ENCODE peak calls at places on chromosomes 12 and 14, in nine cellular contexts. Z, O, P, Q, R, E, S, A and J are unnamed samples.

GRCh38 chr12:31582155-31582554 is 8.8 kb downstream of the DENND5B start:
- DNase-seq in Q (no peak), Z (no peak), R (no peak), A (no peak), E (no peak), P (no peak), S (no peak), O (no peak), J (no peak)

GRCh38 chr12:53300187-53300586 is 692 bp downstream of the MYG1 start:
- DNase-seq in Z (no peak), R (no peak), P (no peak), A (no peak), S (no peak), Q (no peak), O (no peak), E (peak), J (peak)

GRCh38 chr14:95979339-95980042 is 59.7 kb upstream of the C14orf132 start:
- DNase-seq in S (no peak), A (no peak), Z (no peak), R (no peak), O (no peak), E (no peak), P (no peak), Q (no peak), J (no peak)

GRCh38 chr12:52358575-52359350 is 8.5 kb downstream of the KRT85 start:
- DNase-seq in S (no peak), Q (no peak), E (no peak), P (no peak), R (no peak), Z (no peak), O (no peak), A (no peak), J (no peak)

GRCh38 chr12:116303929-116304328 is 26.4 kb upstream of the MED13L start:
- DNase-seq in Q (peak), S (no peak), O (no peak), P (no peak), E (no peak), R (no peak), A (no peak), Z (no peak), J (no peak)

GRCh38 chr12:112198120-112198733 is 72.9 kb downstream of the TRAFD1 start:
- DNase-seq in A (peak), O (peak), R (peak), E (peak), Q (no peak), Z (peak), S (peak), P (peak), J (peak)

GRCh38 chr12:109170335-109170734 is 53.9 kb downstream of the ACACB start:
- DNase-seq in Q (no peak), P (no peak), R (no peak), E (peak), A (no peak), Z (no peak), S (no peak), O (no peak), J (no peak)

GRCh38 chr12:115199831-115200230 is 515.9 kb upstream of the TBX3 start:
- DNase-seq in R (no peak), S (no peak), Z (no peak), O (no peak), P (no peak), E (no peak), Q (no peak), A (no peak), J (no peak)

GRCh38 chr12:46963977-46964376 is 115.4 kb upstream of the PCED1B start:
- DNase-seq in A (no peak), R (no peak), S (peak), O (no peak), Z (no peak), P (no peak), Q (no peak), E (peak), J (no peak)

GRCh38 chr12:7934153-7934552 is 1.8 kb downstream of the SLC2A3 start:
- DNase-seq in A (no peak), E (peak), Q (no peak), Z (no peak), R (no peak), O (no peak), S (no peak), P (no peak), J (no peak)

GRCh38 chr14:90140956-90141316 is 79.1 kb downstream of the KCNK13 start:
- DNase-seq in O (no peak), A (no peak), P (peak), R (no peak), Q (no peak), Z (no peak), S (no peak), E (peak), J (peak)

GRCh38 chr14:52781629-52782028 is 9.8 kb downstream of the GNPNAT1 start:
- DNase-seq in P (no peak), S (no peak), A (no peak), E (peak), O (no peak), R (no peak), Z (no peak), Q (no peak), J (no peak)

GRCh38 chr14:100619382-100620305 is 32.4 kb upstream of the BEGAIN start:
- DNase-seq in E (no peak), Q (no peak), A (no peak), Z (no peak), R (peak), S (no peak), O (peak), P (no peak), J (no peak)

GRCh38 chr14:36069535-36069900 is 107.0 kb downstream of the PTCSC3 start:
- DNase-seq in R (no peak), E (peak), Z (peak), Q (no peak), S (peak), O (no peak), P (peak), A (no peak), J (peak)

GRCh38 chr12:130961921-130962326 is 8.2 kb downstream of the ADGRD1 start:
- DNase-seq in O (peak), Z (no peak), A (no peak), Q (no peak), R (peak), E (no peak), S (no peak), P (no peak), J (no peak)

GRCh38 chr14:75339059-75339458 is 60.4 kb downstream of the FOS start:
- DNase-seq in P (no peak), Z (no peak), E (no peak), R (no peak), A (no peak), S (no peak), Q (no peak), O (no peak), J (no peak)

GRCh38 chr14:73262427-73263183 is 25.3 kb downstream of the PAPLN start:
- DNase-seq in O (no peak), S (no peak), Z (no peak), Q (no peak), P (no peak), E (no peak), R (no peak), A (peak), J (no peak)

GRCh38 chr12:7018350-7019042 is at the start of gene LPCAT3:
- DNase-seq in A (peak), S (peak), P (peak), Z (peak), E (peak), R (peak), O (peak), Q (peak), J (peak)

GRCh38 chr12:81723361-81723760 is 35.8 kb downstream of the PPFIA2 start:
- DNase-seq in S (no peak), Q (no peak), Z (no peak), O (no peak), P (no peak), E (no peak), A (no peak), R (no peak), J (no peak)

GRCh38 chr14:54570047-54570446 is 3.1 kb downstream of the SAMD4A start:
- DNase-seq in R (no peak), Z (no peak), P (no peak), O (no peak), Q (no peak), E (no peak), S (no peak), A (no peak), J (no peak)

GRCh38 chr14:76423534-76423933 is 47.6 kb downstream of the ESRRB start:
- DNase-seq in Q (no peak), A (no peak), O (no peak), Z (peak), P (no peak), R (no peak), S (no peak), E (no peak), J (no peak)

GRCh38 chr12:15886372-15887042 is 4.3 kb downstream of the STRAP start:
- DNase-seq in S (no peak), Z (peak), E (peak), A (no peak), P (no peak), R (no peak), O (no peak), Q (no peak), J (no peak)

GRCh38 chr12:12610711-12611110 is 965 bp upstream of the CREBL2 start:
- DNase-seq in S (no peak), Z (no peak), P (no peak), E (no peak), A (no peak), Q (no peak), O (no peak), R (no peak), J (no peak)

GRCh38 chr14:81436296-81437138 is 36.4 kb upstream of the STON2 start:
- DNase-seq in P (peak), E (peak), S (peak), A (peak), O (peak), Z (peak), R (peak), Q (peak), J (no peak)

GRCh38 chr14:105377555-105378182 is 20.7 kb upstream of the TEX22 start:
- DNase-seq in R (peak), A (no peak), P (no peak), S (no peak), Z (no peak), E (no peak), O (no peak), Q (no peak), J (no peak)

GRCh38 chr12:123905319-123905925 is 67.2 kb downstream of the CCDC92 start:
- DNase-seq in Q (peak), E (peak), Z (peak), O (peak), A (peak), R (no peak), S (peak), P (peak), J (peak)

GRCh38 chr14:23650506-23650905 is 14.3 kb downstream of the DHRS2 start:
- DNase-seq in S (no peak), Z (no peak), A (no peak), O (no peak), E (no peak), P (no peak), R (no peak), Q (no peak), J (no peak)

GRCh38 chr12:39581592-39581991 is 38.0 kb downstream of the ABCD2 start:
- DNase-seq in O (no peak), R (no peak), P (no peak), A (no peak), S (no peak), E (peak), Z (no peak), Q (no peak), J (no peak)

GRCh38 chr12:28378749-28379148 is 188.5 kb downstream of the CCDC91 start:
- DNase-seq in S (no peak), Z (no peak), E (no peak), R (no peak), P (no peak), Q (no peak), A (no peak), O (no peak), J (no peak)

DNA sequence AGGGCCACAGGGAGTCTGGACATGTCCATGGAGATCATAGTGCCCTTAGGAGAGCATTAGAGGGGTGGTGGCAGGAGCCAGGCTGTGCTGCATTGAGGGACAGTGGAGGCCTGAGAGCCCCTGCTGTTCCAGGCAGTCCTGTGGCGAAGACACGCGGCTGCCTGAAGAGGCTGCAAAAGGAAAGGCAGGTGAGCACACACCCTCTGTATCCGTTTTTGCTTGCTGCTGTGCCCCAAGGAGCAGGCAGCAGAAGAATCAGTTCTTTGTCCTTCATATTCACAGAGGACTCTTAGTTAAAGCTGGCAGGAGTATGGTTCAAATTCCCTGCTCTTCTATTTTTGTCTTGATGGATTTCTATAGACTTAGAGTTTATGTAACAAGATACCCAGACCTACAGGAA is 4.5 kb downstream of the SLC35E3 start:
- DNase-seq in Z (no peak), P (no peak), S (no peak), E (no peak), O (no peak), R (no peak), Q (no peak), A (no peak), J (no peak)
- TF ChIP-seq POLR2A in Z (no peak), P (no peak), S (no peak), E (no peak), O (no peak), R (no peak), Q (no peak), A (no peak), J (no peak)

DNA sequence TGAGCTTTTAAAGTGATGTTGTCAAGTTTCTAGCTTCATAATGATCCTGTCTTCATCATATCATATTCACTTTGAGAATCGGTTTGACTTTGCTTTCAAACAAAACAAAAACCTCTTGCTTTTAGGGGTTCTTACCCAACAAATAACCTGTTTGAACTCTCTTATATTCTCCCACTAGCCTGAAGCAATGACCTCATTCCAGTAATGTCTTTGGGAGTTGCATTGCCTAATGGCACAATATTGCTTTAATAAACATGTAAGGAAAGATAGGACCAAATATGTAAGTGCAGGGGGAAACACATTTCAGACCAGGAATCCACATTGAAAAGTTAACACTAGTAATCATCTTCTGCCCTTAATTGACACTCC is 27.6 kb downstream of the WBP11 start:
- DNase-seq in S (no peak), E (no peak), P (no peak), O (no peak), Q (no peak), A (no peak), Z (no peak), R (no peak), J (no peak)
- TF ChIP-seq POLR2A in S (no peak), E (no peak), P (no peak), O (no peak), Q (no peak), A (no peak), Z (no peak), R (no peak), J (no peak)

GRCh38 chr12:75389061-75389460 is 1.8 kb upstream of the GLIPR1L2 start:
- DNase-seq in P (no peak), Z (no peak), A (no peak), S (no peak), R (no peak), E (peak), Q (no peak), O (no peak), J (peak)

GRCh38 chr12:75390156-75390898 is 562 bp upstream of the GLIPR1L2 start:
- DNase-seq in E (no peak), O (no peak), Z (no peak), R (no peak), S (no peak), A (no peak), P (no peak), Q (no peak), J (no peak)

GRCh38 chr12:75389706-75390105 is 1.2 kb upstream of the GLIPR1L2 start:
- DNase-seq in Q (no peak), S (no peak), A (no peak), O (no peak), P (no peak), R (no peak), E (peak), Z (no peak), J (no peak)

DNA sequence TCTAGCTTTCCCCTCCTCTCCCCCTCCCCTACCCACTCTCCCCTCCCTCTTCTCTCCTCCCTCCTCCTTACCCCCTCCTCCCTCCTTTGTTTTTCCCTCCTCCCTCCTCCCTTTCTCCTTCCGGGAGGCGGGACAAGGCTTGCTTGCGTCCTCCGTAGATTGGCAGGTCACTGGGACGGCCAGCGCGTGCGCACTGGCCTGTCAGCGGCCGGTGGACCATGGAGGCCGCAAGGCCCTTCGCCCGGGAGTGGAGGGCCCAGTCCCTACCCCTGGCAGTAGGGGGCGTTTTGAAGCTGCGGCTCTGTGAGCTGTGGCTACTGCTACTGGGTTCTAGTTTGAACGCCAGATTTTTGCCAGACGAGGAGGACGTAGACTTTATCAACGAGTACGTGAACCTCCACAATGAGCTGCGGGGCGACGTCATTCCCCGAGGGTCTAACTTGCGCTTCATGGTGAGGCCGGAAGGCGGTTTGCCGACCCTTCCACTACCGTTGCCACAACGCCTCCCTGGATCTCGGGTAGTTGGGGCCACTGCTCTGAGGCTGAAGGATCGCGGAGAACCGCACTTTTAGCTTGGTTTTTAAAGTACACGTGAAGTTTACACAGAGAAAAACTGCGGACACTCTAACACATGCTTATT is at the start of gene GLIPR1L2:
- DNase-seq in P (peak), Q (peak), S (peak), E (peak), Z (peak), R (peak), O (peak), A (peak), J (peak)
- TF ChIP-seq POLR2A in P (peak), Q (peak), S (peak), E (no peak), Z (no peak), R (no peak), O (peak), A (peak), J (peak)

DNA sequence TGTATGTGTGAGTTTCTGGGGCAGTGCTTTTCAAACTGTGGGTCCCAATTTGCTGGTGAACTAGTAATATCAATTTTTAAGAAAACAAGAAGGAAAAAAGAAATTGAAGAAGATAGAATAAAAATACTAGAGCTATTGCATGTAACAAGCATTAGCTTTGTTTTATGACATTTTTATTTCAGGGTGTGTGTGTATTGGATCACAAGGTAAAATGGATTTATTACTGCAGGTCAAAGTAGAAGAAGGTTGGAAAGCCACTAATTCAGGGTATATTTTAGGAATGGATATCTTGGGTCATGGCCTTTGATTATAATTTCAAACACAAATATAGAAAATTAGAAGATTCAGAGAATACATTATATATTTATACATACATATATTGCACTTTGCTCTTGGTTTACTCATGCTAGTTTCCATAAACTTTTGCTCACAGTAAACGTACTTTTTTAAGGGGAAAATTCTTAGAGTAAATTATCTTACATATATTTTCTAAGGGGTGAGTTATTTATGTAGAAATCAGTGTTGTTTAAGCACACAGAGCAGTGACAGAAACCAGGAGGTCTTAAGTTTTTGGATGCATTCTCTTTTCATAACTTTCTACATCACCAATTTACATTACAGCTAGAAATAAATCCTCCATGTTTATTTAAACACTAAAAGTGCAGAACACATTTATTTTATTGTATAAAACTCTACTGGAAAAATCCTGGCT is 34.5 kb upstream of the PPM1A start:
- DNase-seq in Z (no peak), P (no peak), A (no peak), E (no peak), R (no peak), Q (no peak), O (no peak), S (no peak), J (no peak)
- TF ChIP-seq POLR2A in Z (no peak), P (no peak), A (no peak), E (no peak), R (no peak), Q (no peak), O (no peak), S (no peak), J (no peak)

DNA sequence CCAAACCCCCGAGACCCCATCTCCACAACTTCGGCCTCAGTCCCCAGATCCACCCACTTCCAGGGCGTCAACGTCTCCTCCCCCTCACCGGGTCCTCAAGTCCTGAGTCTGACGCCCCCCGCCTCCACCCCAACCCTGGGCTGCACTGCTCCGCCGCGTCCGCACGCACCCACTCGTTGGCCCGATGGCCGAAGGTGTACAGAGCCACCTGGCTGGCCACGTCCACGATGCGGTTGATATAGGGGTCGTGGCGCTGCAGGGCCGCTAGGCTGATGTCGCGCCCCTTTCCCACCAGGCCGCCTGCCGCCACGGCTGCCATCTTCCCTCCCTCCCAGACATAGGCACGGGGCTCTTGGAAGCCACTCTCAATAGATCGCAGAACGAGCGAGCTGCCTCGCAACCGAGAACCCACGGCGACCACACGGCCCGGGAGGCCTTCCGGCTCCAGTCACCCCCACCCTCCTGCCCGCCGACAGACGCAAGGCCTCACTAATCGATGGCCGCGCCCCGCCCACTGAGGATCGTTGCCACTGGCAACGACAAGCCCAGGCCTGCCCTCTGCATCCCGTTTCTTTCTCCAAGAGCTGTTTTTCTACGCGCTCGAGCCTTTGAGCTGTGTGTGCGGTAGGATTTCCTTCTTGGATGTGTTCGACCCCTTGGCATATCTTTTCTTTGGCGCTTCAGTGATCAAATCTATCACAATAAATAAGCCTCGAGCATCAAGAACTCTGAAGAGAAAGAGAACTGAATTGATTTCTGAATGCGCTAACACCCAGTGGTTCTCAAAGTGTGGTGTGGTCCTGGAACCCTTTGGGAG is at the start of gene DCP1B:
- DNase-seq in E (peak), Z (peak), A (peak), Q (peak), P (peak), S (peak), O (peak), R (peak), J (peak)
- TF ChIP-seq POLR2A in E (peak), Z (peak), A (peak), Q (peak), P (peak), S (peak), O (peak), R (no peak), J (peak)